ENCODE peak calls at places on chromosomes 13 and 19, in six cellular contexts. One of them, this sample, is unnamed.

GRCh38 chr13:96984061-96984508 is 10.2 kb downstream of the OXGR1 start:
- DNase-seq in GM12878: peak
- DNase-seq in HepG2: no peak
- DNase-seq in SK-N-SH: peak
- DNase-seq in HCT116: no peak
- DNase-seq in K562: peak
- DNase-seq in this sample: no peak

GRCh38 chr13:45678282-45678681 is 23.8 kb upstream of the CBY2 start:
- DNase-seq in GM12878: no peak
- DNase-seq in HepG2: no peak
- DNase-seq in SK-N-SH: no peak
- DNase-seq in HCT116: no peak
- DNase-seq in K562: no peak
- DNase-seq in this sample: no peak

GRCh38 chr19:56270676-56271075 is 1.9 kb upstream of the EDDM13 start:
- DNase-seq in GM12878: no peak
- DNase-seq in HepG2: no peak
- DNase-seq in SK-N-SH: no peak
- DNase-seq in HCT116: no peak
- DNase-seq in K562: no peak
- DNase-seq in this sample: no peak

GRCh38 chr19:44848036-44848804 is 2.1 kb downstream of the NECTIN2 start:
- DNase-seq in GM12878: no peak
- DNase-seq in HepG2: no peak
- DNase-seq in SK-N-SH: peak
- DNase-seq in HCT116: no peak
- DNase-seq in K562: peak
- DNase-seq in this sample: no peak

GRCh38 chr19:49771674-49772139 is 4.9 kb downstream of the AP2A1 start:
- DNase-seq in GM12878: no peak
- DNase-seq in HepG2: peak
- DNase-seq in SK-N-SH: no peak
- DNase-seq in HCT116: no peak
- DNase-seq in K562: no peak
- DNase-seq in this sample: no peak

GRCh38 chr13:41577437-41577836 is 120.1 kb downstream of the RGCC start:
- DNase-seq in GM12878: no peak
- DNase-seq in HepG2: no peak
- DNase-seq in SK-N-SH: no peak
- DNase-seq in HCT116: no peak
- DNase-seq in K562: no peak
- DNase-seq in this sample: no peak

GRCh38 chr19:2478756-2479555 is 3.0 kb downstream of the GADD45B start:
- DNase-seq in GM12878: no peak
- DNase-seq in HepG2: no peak
- DNase-seq in SK-N-SH: no peak
- DNase-seq in HCT116: no peak
- DNase-seq in K562: no peak
- DNase-seq in this sample: no peak

GRCh38 chr19:49272204-49272603 is 52.8 kb downstream of the SLC6A16 start:
- DNase-seq in GM12878: no peak
- DNase-seq in HepG2: no peak
- DNase-seq in SK-N-SH: no peak
- DNase-seq in HCT116: peak
- DNase-seq in K562: no peak
- DNase-seq in this sample: no peak

GRCh38 chr19:35052599-35053190 is 11.2 kb downstream of the HPN start:
- DNase-seq in GM12878: no peak
- DNase-seq in HepG2: no peak
- DNase-seq in SK-N-SH: no peak
- DNase-seq in HCT116: no peak
- DNase-seq in K562: no peak
- DNase-seq in this sample: no peak

GRCh38 chr19:47891923-47892666 is 6.0 kb upstream of the SULT2A1 start:
- DNase-seq in GM12878: no peak
- DNase-seq in HepG2: peak
- DNase-seq in SK-N-SH: no peak
- DNase-seq in HCT116: no peak
- DNase-seq in K562: peak
- DNase-seq in this sample: no peak
- H3K27ac ChIP-seq in GM12878: no peak
- H3K27ac ChIP-seq in HepG2: peak
- H3K27ac ChIP-seq in SK-N-SH: no peak
- H3K27ac ChIP-seq in HCT116: no peak
- H3K27ac ChIP-seq in K562: peak
- H3K27ac ChIP-seq in this sample: no peak

GRCh38 chr19:8397291-8397690 is 7.1 kb downstream of the RAB11B start:
- DNase-seq in GM12878: no peak
- DNase-seq in HepG2: no peak
- DNase-seq in SK-N-SH: peak
- DNase-seq in HCT116: no peak
- DNase-seq in K562: no peak
- DNase-seq in this sample: no peak

GRCh38 chr19:8393871-8394250 is 3.7 kb downstream of the RAB11B start:
- DNase-seq in GM12878: no peak
- DNase-seq in HepG2: no peak
- DNase-seq in SK-N-SH: no peak
- DNase-seq in HCT116: no peak
- DNase-seq in K562: no peak
- DNase-seq in this sample: no peak

GRCh38 chr19:8396185-8396562 is 6.0 kb downstream of the RAB11B start:
- DNase-seq in GM12878: no peak
- DNase-seq in HepG2: no peak
- DNase-seq in SK-N-SH: peak
- DNase-seq in HCT116: no peak
- DNase-seq in K562: no peak
- DNase-seq in this sample: no peak

GRCh38 chr19:8396563-8397203 is 6.5 kb downstream of the RAB11B start:
- DNase-seq in GM12878: peak
- DNase-seq in HepG2: peak
- DNase-seq in SK-N-SH: peak
- DNase-seq in HCT116: no peak
- DNase-seq in K562: peak
- DNase-seq in this sample: peak

GRCh38 chr19:8395621-8396082 is 5.5 kb downstream of the RAB11B start:
- DNase-seq in GM12878: no peak
- DNase-seq in HepG2: no peak
- DNase-seq in SK-N-SH: no peak
- DNase-seq in HCT116: no peak
- DNase-seq in K562: no peak
- DNase-seq in this sample: no peak
- TF ChIP-seq SIN3A in GM12878: no peak
- TF ChIP-seq SIN3A in HepG2: no peak
- TF ChIP-seq SIN3A in SK-N-SH: no peak
- TF ChIP-seq SIN3A in HCT116: no peak
- TF ChIP-seq SIN3A in K562: no peak
- TF ChIP-seq SIN3A in this sample: no peak

GRCh38 chr13:33392794-33393371 is 107.3 kb upstream of the STARD13 start:
- DNase-seq in GM12878: no peak
- DNase-seq in HepG2: no peak
- DNase-seq in SK-N-SH: no peak
- DNase-seq in HCT116: no peak
- DNase-seq in K562: no peak
- DNase-seq in this sample: no peak

GRCh38 chr13:33383724-33384577 is 98.4 kb upstream of the STARD13 start:
- DNase-seq in GM12878: no peak
- DNase-seq in HepG2: no peak
- DNase-seq in SK-N-SH: no peak
- DNase-seq in HCT116: no peak
- DNase-seq in K562: no peak
- DNase-seq in this sample: no peak

GRCh38 chr13:33394294-33394932 is 108.9 kb upstream of the STARD13 start:
- DNase-seq in GM12878: no peak
- DNase-seq in HepG2: no peak
- DNase-seq in SK-N-SH: no peak
- DNase-seq in HCT116: no peak
- DNase-seq in K562: no peak
- DNase-seq in this sample: no peak

GRCh38 chr13:33388254-33388998 is 102.9 kb upstream of the STARD13 start:
- DNase-seq in GM12878: no peak
- DNase-seq in HepG2: no peak
- DNase-seq in SK-N-SH: no peak
- DNase-seq in HCT116: peak
- DNase-seq in K562: peak
- DNase-seq in this sample: no peak
- TF ChIP-seq REST in GM12878: no peak
- TF ChIP-seq REST in HepG2: no peak
- TF ChIP-seq REST in SK-N-SH: no peak
- TF ChIP-seq REST in HCT116: no peak
- TF ChIP-seq REST in K562: no peak
- TF ChIP-seq REST in this sample: no peak

DNA sequence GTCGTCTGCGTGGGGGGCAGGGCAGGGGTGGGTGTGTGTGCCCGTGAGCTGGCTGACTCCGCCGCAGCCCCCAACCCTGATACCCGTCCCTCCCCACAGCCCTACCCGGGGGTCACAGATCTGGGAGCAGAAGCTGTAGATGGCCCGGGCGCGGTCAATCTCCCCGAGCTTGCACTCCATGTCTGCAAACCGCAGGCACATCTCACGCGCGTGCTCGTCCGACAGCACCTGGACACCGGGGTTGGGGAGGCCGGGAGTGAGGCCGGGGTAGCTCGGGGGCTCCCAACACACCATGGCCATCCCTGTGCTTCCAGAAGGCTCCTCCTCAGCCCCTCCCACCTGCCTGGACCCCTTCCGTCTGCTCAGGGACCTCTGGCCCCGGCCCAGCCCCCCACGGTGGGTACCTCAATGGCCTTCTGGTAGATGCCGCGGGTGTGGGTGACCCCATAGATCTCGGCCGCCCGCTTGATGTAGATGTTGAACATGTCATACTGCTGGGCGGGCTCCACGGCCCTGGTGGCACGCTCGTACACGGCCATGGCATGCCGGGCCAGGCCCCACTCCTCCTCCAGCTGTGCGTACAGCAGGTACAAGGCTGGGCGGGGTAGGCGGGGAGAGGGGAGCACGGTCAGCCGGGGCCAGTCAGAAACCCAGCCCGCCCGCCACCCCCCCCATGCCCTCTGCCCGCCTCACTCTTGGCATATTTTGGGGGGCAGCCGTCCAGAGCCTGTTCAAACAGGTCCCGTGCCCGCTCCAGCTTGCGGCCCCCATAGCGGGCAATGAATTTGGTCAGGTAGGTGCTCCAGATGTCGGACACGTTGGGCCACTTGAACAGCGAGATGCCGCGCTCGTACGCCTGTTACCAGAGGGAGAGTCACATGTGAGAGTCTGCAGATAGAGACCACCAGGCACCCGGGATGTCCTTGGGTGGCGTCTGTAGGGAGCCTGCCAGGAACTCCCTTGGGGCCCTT is 8.6 kb downstream of the XAB2 start:
- DNase-seq in GM12878: no peak
- DNase-seq in HepG2: no peak
- DNase-seq in SK-N-SH: no peak
- DNase-seq in HCT116: no peak
- DNase-seq in K562: no peak
- DNase-seq in this sample: no peak
- H3K27ac ChIP-seq in GM12878: no peak
- H3K27ac ChIP-seq in HepG2: no peak
- H3K27ac ChIP-seq in SK-N-SH: no peak
- H3K27ac ChIP-seq in HCT116: no peak
- H3K27ac ChIP-seq in K562: no peak
- H3K27ac ChIP-seq in this sample: no peak

GRCh38 chr19:41366089-41366488 is 2.1 kb upstream of the B9D2 start:
- DNase-seq in GM12878: no peak
- DNase-seq in HepG2: no peak
- DNase-seq in SK-N-SH: no peak
- DNase-seq in HCT116: no peak
- DNase-seq in K562: peak
- DNase-seq in this sample: no peak
- TF ChIP-seq SIN3A in GM12878: no peak
- TF ChIP-seq SIN3A in HepG2: no peak
- TF ChIP-seq SIN3A in SK-N-SH: no peak
- TF ChIP-seq SIN3A in HCT116: no peak
- TF ChIP-seq SIN3A in K562: no peak
- TF ChIP-seq SIN3A in this sample: no peak

GRCh38 chr13:25778808-25779207 is 273.0 kb downstream of the SHISA2 start:
- DNase-seq in GM12878: no peak
- DNase-seq in HepG2: no peak
- DNase-seq in SK-N-SH: no peak
- DNase-seq in HCT116: no peak
- DNase-seq in K562: no peak
- DNase-seq in this sample: no peak

GRCh38 chr13:25776722-25777121 is 275.1 kb downstream of the SHISA2 start:
- DNase-seq in GM12878: no peak
- DNase-seq in HepG2: no peak
- DNase-seq in SK-N-SH: no peak
- DNase-seq in HCT116: no peak
- DNase-seq in K562: no peak
- DNase-seq in this sample: no peak

GRCh38 chr13:25775986-25776385 is 275.8 kb downstream of the SHISA2 start:
- DNase-seq in GM12878: no peak
- DNase-seq in HepG2: no peak
- DNase-seq in SK-N-SH: no peak
- DNase-seq in HCT116: no peak
- DNase-seq in K562: no peak
- DNase-seq in this sample: no peak

GRCh38 chr13:25778302-25778701 is 273.5 kb downstream of the SHISA2 start:
- DNase-seq in GM12878: no peak
- DNase-seq in HepG2: no peak
- DNase-seq in SK-N-SH: no peak
- DNase-seq in HCT116: no peak
- DNase-seq in K562: no peak
- DNase-seq in this sample: no peak

GRCh38 chr13:25777509-25777908 is 274.3 kb downstream of the SHISA2 start:
- DNase-seq in GM12878: no peak
- DNase-seq in HepG2: no peak
- DNase-seq in SK-N-SH: no peak
- DNase-seq in HCT116: no peak
- DNase-seq in K562: no peak
- DNase-seq in this sample: no peak
- TF ChIP-seq REST in GM12878: no peak
- TF ChIP-seq REST in HepG2: no peak
- TF ChIP-seq REST in SK-N-SH: no peak
- TF ChIP-seq REST in HCT116: no peak
- TF ChIP-seq REST in K562: no peak
- TF ChIP-seq REST in this sample: no peak

GRCh38 chr13:33218020-33218419 is 67.5 kb downstream of the STARD13 start:
- DNase-seq in GM12878: no peak
- DNase-seq in HepG2: peak
- DNase-seq in SK-N-SH: no peak
- DNase-seq in HCT116: peak
- DNase-seq in K562: no peak
- DNase-seq in this sample: no peak

GRCh38 chr13:33217256-33217655 is 68.3 kb downstream of the STARD13 start:
- DNase-seq in GM12878: no peak
- DNase-seq in HepG2: no peak
- DNase-seq in SK-N-SH: no peak
- DNase-seq in HCT116: no peak
- DNase-seq in K562: no peak
- DNase-seq in this sample: no peak

GRCh38 chr13:33213797-33214196 is 71.8 kb downstream of the STARD13 start:
- DNase-seq in GM12878: no peak
- DNase-seq in HepG2: no peak
- DNase-seq in SK-N-SH: no peak
- DNase-seq in HCT116: no peak
- DNase-seq in K562: no peak
- DNase-seq in this sample: no peak

GRCh38 chr13:33219926-33220325 is 65.6 kb downstream of the STARD13 start:
- DNase-seq in GM12878: no peak
- DNase-seq in HepG2: no peak
- DNase-seq in SK-N-SH: no peak
- DNase-seq in HCT116: no peak
- DNase-seq in K562: no peak
- DNase-seq in this sample: no peak

GRCh38 chr13:33218426-33218825 is 67.1 kb downstream of the STARD13 start:
- DNase-seq in GM12878: no peak
- DNase-seq in HepG2: no peak
- DNase-seq in SK-N-SH: no peak
- DNase-seq in HCT116: no peak
- DNase-seq in K562: no peak
- DNase-seq in this sample: no peak
- H3K27ac ChIP-seq in GM12878: no peak
- H3K27ac ChIP-seq in HepG2: peak
- H3K27ac ChIP-seq in SK-N-SH: no peak
- H3K27ac ChIP-seq in HCT116: no peak
- H3K27ac ChIP-seq in K562: no peak
- H3K27ac ChIP-seq in this sample: no peak

This sample was measured in Panc1.